ENCODE peak calls at places on chromosome 4, in seven cellular contexts. A is HCT116, U is SK-N-SH, S is GM12878, H is NT2/D1, O is K562, M is H1. B is an unnamed sample.

GRCh38 chr4:139453041-139453370 is 915 bp upstream of the RAB33B start:
- DNase-seq in A (no peak), U (no peak), S (peak), H (no peak), O (peak), M (no peak), B (peak)

GRCh38 chr4:150209140-150209829 is 131.0 kb downstream of the DCLK2 start:
- DNase-seq in A (peak), U (peak), S (no peak), H (peak), O (peak), M (peak), B (peak)

GRCh38 chr4:67933755-67934154 is 29.5 kb downstream of the TMPRSS11A start:
- DNase-seq in A (no peak), U (no peak), S (no peak), H (no peak), O (no peak), M (no peak), B (no peak)

GRCh38 chr4:123856689-123857545 is 460.3 kb downstream of the SPRY1 start:
- DNase-seq in A (no peak), U (peak), S (no peak), H (peak), O (no peak), M (no peak), B (peak)

GRCh38 chr4:103076777-103077347 is 301 bp upstream of the SLC9B2 start:
- DNase-seq in A (peak), U (peak), S (no peak), H (no peak), O (no peak), M (no peak), B (no peak)

GRCh38 chr4:180923476-180923875 is 1319.7 kb upstream of the TENM3 start:
- DNase-seq in A (no peak), U (no peak), S (no peak), H (no peak), O (no peak), M (no peak), B (no peak)

GRCh38 chr4:32775049-32775448 is 2054.9 kb downstream of the PCDH7 start:
- DNase-seq in A (peak), U (peak), S (no peak), H (peak), O (no peak), M (no peak), B (peak)

GRCh38 chr4:154743683-154744340 is at the start of gene LRAT:
- DNase-seq in A (peak), U (peak), S (no peak), H (peak), O (peak), M (peak), B (no peak)

GRCh38 chr4:76984127-76984526 is 34.6 kb downstream of the SEPTIN11 start:
- DNase-seq in A (no peak), U (peak), S (peak), H (no peak), O (peak), M (no peak), B (peak)

GRCh38 chr4:1393866-1394265 is 12.4 kb downstream of the NKX1-1 start:
- DNase-seq in A (no peak), U (no peak), S (no peak), H (no peak), O (no peak), M (no peak), B (no peak)

GRCh38 chr4:153083447-153083921 is 120.8 kb upstream of the TRIM2 start:
- DNase-seq in A (peak), U (peak), S (peak), H (peak), O (peak), M (peak), B (peak)

GRCh38 chr4:73205482-73205881 is 53.1 kb downstream of the ANKRD17 start:
- DNase-seq in A (no peak), U (no peak), S (no peak), H (no peak), O (no peak), M (no peak), B (no peak)

GRCh38 chr4:168666531-168666930 is 169.7 kb downstream of the PALLD start:
- DNase-seq in A (no peak), U (no peak), S (no peak), H (no peak), O (no peak), M (no peak), B (no peak)

GRCh38 chr4:100977274-100977673 is 370.1 kb downstream of the PPP3CA start:
- DNase-seq in A (no peak), U (no peak), S (no peak), H (no peak), O (no peak), M (no peak), B (no peak)

GRCh38 chr4:176268963-176269362 is at the start of gene ASB5:
- DNase-seq in A (no peak), U (no peak), S (no peak), H (no peak), O (no peak), M (no peak), B (no peak)

GRCh38 chr4:94298725-94299252 is 43.8 kb downstream of the HPGDS start:
- DNase-seq in A (no peak), U (no peak), S (no peak), H (no peak), O (peak), M (no peak), B (peak)

GRCh38 chr4:54100607-54101189 is 735 bp downstream of the GSX2 start:
- DNase-seq in A (no peak), U (peak), S (no peak), H (no peak), O (no peak), M (peak), B (no peak)

GRCh38 chr4:52592287-52592686 is 66.8 kb downstream of the USP46 start:
- DNase-seq in A (no peak), U (no peak), S (no peak), H (no peak), O (peak), M (no peak), B (no peak)

GRCh38 chr4:182901337-182901736 is 15.8 kb downstream of the DCTD start:
- DNase-seq in A (no peak), U (no peak), S (no peak), H (no peak), O (no peak), M (no peak), B (no peak)

GRCh38 chr4:138199568-138200235 is 42.4 kb downstream of the SLC7A11 start:
- DNase-seq in A (peak), U (no peak), S (no peak), H (no peak), O (no peak), M (no peak), B (peak)

GRCh38 chr4:71270901-71271300 is 67.9 kb upstream of the SLC4A4 start:
- DNase-seq in A (peak), U (peak), S (no peak), H (peak), O (peak), M (peak), B (peak)

GRCh38 chr4:73620115-73620792 is at the start of gene RASSF6:
- DNase-seq in A (peak), U (no peak), S (no peak), H (peak), O (peak), M (peak), B (no peak)

GRCh38 chr4:15656038-15656470 is 897 bp upstream of the FBXL5 start:
- DNase-seq in A (no peak), U (no peak), S (no peak), H (peak), O (no peak), M (peak), B (no peak)

GRCh38 chr4:6380746-6381411 is 91.5 kb downstream of the PPP2R2C start:
- DNase-seq in A (no peak), U (no peak), S (no peak), H (no peak), O (no peak), M (no peak), B (no peak)

GRCh38 chr4:47531241-47531953 is 46.3 kb downstream of the ATP10D start:
- DNase-seq in A (no peak), U (no peak), S (peak), H (peak), O (no peak), M (no peak), B (peak)

GRCh38 chr4:181618896-181619295 is 624.3 kb upstream of the TENM3 start:
- DNase-seq in A (no peak), U (no peak), S (no peak), H (no peak), O (no peak), M (no peak), B (no peak)

GRCh38 chr4:70359115-70359661 is 1.4 kb upstream of the SMR3A start:
- DNase-seq in A (no peak), U (no peak), S (no peak), H (no peak), O (no peak), M (no peak), B (no peak)

GRCh38 chr4:7295917-7296660 is 103.8 kb downstream of the SORCS2 start:
- DNase-seq in A (peak), U (peak), S (no peak), H (no peak), O (peak), M (peak), B (no peak)

GRCh38 chr4:154414796-154415195 is 76.8 kb downstream of the DCHS2 start:
- DNase-seq in A (no peak), U (no peak), S (no peak), H (no peak), O (no peak), M (no peak), B (no peak)

GRCh38 chr4:40788338-40788737 is 38.6 kb downstream of the NSUN7 start:
- DNase-seq in A (no peak), U (no peak), S (no peak), H (no peak), O (no peak), M (no peak), B (no peak)

GRCh38 chr4:188417181-188417580 is 277.9 kb downstream of the TRIML1 start:
- DNase-seq in A (no peak), U (no peak), S (no peak), H (no peak), O (no peak), M (no peak), B (peak)

GRCh38 chr4:4560136-4560535 is 18.3 kb upstream of the STX18 start:
- DNase-seq in A (no peak), U (no peak), S (no peak), H (no peak), O (no peak), M (no peak), B (no peak)

GRCh38 chr4:187617117-187617516 is 378.5 kb upstream of the ZFP42 start:
- DNase-seq in A (no peak), U (no peak), S (no peak), H (no peak), O (no peak), M (no peak), B (no peak)

DNA sequence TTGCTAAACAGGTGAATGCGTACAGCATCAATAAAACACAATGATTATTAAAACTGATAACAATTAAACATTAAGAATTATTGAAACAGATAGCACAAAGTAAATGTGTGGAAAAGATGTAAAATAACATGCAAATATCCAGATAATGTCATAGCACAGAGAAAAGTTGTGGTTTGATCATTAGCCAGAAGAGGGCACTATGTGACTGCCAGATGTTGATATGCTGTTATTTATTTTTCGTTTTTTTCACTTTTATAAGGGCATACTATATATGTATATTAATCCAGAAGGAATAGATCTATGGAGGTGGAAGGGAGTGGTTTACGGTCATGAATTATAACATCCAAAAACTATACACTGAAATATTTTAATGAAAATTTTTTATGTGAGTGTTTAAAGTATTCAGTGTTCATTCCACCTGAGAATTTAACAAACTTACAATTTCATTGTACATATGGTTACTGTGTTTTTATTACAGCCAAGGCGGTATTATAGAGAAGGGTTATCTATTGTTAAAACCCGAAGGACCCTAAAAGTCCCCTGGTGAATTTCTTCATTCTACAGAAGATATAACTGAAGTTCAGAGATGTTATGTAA is 211.9 kb upstream of the UGT8 start:
- DNase-seq in A (peak), U (peak), S (peak), H (peak), O (no peak), M (no peak), B (peak)
- TF ChIP-seq YY1 in A (no peak), U (no peak), S (no peak), H (no peak), O (no peak), M (no peak), B (no peak)

GRCh38 chr4:119106036-119107000 is 29.3 kb upstream of the MYOZ2 start:
- DNase-seq in A (no peak), U (no peak), S (no peak), H (no peak), O (no peak), M (no peak), B (no peak)
- TF ChIP-seq YY1 in A (no peak), U (no peak), S (no peak), H (no peak), O (no peak), M (no peak), B (no peak)

DNA sequence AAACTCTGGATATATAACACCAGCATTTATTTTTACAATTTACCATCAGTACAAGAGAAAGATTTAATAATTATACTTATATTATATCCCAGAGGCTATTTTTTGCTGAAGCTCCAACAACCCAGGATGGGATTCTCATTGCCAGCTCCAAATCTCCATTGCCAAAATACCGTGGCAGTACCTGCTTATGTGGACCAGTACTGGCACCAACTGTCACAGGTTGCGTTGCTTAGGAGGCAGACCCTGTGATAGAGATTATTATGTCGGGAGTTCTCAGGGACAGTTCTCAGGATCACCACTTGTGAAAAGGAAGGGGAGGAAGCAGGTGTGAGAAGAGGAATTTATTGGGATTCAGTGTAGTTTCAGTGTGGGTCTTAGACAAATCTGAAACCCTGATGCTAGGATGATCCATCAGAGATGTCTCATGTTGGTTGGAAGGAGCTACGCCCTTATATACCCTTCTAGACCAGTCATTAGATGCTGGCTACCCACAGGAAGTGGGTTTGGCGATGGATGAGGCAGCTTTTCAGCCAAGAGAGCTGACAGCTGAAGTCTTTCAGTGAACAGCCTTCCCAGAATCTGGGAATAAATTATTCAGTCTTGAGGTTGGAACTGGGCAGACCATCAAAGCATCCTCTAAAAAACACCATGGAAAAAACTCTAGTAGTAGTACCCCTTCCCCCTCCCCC is 101.8 kb downstream of the TLL1 start:
- DNase-seq in A (no peak), U (no peak), S (no peak), H (no peak), O (no peak), M (no peak), B (no peak)
- TF ChIP-seq YY1 in A (no peak), U (no peak), S (no peak), H (no peak), O (no peak), M (no peak), B (no peak)

DNA sequence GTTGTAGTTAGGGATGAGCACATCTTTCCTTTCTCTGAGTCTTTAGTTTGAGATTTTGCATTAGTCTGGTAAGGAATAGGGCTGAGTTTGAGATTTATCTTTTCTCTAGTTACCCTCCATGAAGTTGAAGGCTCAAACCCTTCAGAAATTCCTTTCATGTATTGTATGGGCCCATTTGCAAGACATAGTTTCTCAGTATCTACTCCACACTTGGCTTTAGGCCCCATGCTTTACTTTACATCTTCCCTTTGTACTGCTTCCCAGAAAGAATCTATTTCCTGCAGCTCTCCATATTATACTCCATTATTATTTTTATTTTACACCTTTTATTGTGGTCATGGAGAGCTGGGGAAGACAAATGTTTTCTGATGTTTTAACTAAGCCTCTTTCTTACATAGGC is 1038.3 kb downstream of the TECRL start:
- DNase-seq in A (no peak), U (no peak), S (no peak), H (no peak), O (no peak), M (no peak), B (no peak)
- TF ChIP-seq YY1 in A (no peak), U (no peak), S (no peak), H (no peak), O (no peak), M (no peak), B (no peak)

GRCh38 chr4:74968456-74969164 is 35.7 kb downstream of the PARM1 start:
- DNase-seq in A (no peak), U (no peak), S (no peak), H (no peak), O (no peak), M (no peak), B (no peak)
- TF ChIP-seq YY1 in A (no peak), U (no peak), S (no peak), H (no peak), O (no peak), M (no peak), B (no peak)

DNA sequence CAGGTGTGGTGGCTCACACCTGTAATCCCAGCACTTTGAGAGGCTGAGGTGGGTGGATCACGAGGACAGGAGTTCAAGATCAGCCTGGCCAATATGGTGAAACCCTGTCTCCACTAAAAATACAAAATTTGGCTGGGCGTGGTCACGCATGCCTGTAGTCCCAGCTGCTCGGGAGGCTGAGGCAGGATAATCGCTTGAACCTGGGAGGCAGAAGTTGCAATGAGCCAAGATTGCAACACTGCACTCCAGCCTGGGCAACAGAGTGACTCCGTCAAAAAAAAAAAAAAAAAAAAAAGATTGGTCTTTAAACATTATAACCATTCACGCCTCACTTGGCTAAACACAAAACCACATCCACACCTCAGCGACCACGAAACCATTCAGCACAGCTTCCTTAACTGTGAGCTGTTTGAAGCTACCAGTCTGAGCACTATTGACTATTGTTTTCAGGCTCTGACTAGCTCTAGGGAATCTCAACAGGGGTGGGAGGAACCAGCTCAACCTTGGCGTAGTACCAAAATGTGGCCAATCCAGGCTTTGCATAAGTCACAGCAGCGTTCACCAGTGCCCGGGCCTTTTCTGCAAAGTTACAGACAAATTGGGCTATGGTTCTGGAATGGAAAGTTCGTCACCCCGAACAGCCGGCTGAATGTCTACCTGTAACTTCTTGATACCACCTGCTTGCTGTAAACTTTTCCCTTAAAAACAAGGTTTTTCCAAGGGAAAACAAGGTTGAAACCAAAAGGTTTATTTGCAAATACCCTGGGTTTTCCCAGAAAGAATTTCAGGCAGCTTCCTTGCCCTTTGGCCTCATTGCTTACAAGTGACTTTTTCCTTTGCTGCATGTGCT is 73.6 kb upstream of the DHX15 start:
- DNase-seq in A (peak), U (no peak), S (peak), H (peak), O (no peak), M (no peak), B (peak)
- TF ChIP-seq YY1 in A (no peak), U (no peak), S (no peak), H (no peak), O (no peak), M (no peak), B (no peak)